ENCODE peak calls at places on chromosomes 7 and 10, in six cellular contexts. One of them, this sample, is unnamed.

GRCh38 chr7:412313-412710 is 107.3 kb downstream of the PDGFA start:
- DNase-seq in heart left ventricle: peak
- DNase-seq in adrenal gland: no peak
- DNase-seq in neural progenitor cell: no peak
- DNase-seq in foreskin fibroblast: no peak
- DNase-seq in OCI-LY7: no peak
- DNase-seq in this sample: no peak

GRCh38 chr7:127953966-127954365 is 77.3 kb downstream of the LRRC4 start:
- DNase-seq in adrenal gland: no peak
- DNase-seq in OCI-LY7: no peak
- DNase-seq in heart left ventricle: no peak
- DNase-seq in neural progenitor cell: peak
- DNase-seq in foreskin fibroblast: no peak
- DNase-seq in this sample: no peak

GRCh38 chr10:100828744-100829102 is 83.3 kb downstream of the PAX2 start:
- DNase-seq in heart left ventricle: no peak
- DNase-seq in foreskin fibroblast: no peak
- DNase-seq in neural progenitor cell: peak
- DNase-seq in OCI-LY7: peak
- DNase-seq in adrenal gland: no peak
- DNase-seq in this sample: no peak

GRCh38 chr10:130109796-130110235 is 814 bp downstream of the C10orf143 start:
- DNase-seq in neural progenitor cell: peak
- DNase-seq in adrenal gland: peak
- DNase-seq in foreskin fibroblast: peak
- DNase-seq in heart left ventricle: peak
- DNase-seq in OCI-LY7: peak
- DNase-seq in this sample: peak

GRCh38 chr10:92849576-92850090 is 1.3 kb downstream of the EXOC6 start:
- DNase-seq in OCI-LY7: no peak
- DNase-seq in adrenal gland: no peak
- DNase-seq in heart left ventricle: no peak
- DNase-seq in neural progenitor cell: no peak
- DNase-seq in foreskin fibroblast: no peak
- DNase-seq in this sample: no peak

GRCh38 chr10:969473-970150 is 18.6 kb upstream of the GTPBP4 start:
- DNase-seq in adrenal gland: no peak
- DNase-seq in heart left ventricle: no peak
- DNase-seq in OCI-LY7: no peak
- DNase-seq in foreskin fibroblast: no peak
- DNase-seq in neural progenitor cell: no peak
- DNase-seq in this sample: no peak

GRCh38 chr7:99383203-99383602 is 8.7 kb downstream of the ARPC1B start:
- DNase-seq in foreskin fibroblast: no peak
- DNase-seq in OCI-LY7: no peak
- DNase-seq in neural progenitor cell: no peak
- DNase-seq in adrenal gland: no peak
- DNase-seq in heart left ventricle: no peak
- DNase-seq in this sample: no peak

GRCh38 chr10:17735166-17735941 is 16.6 kb upstream of the TMEM236 start:
- DNase-seq in adrenal gland: no peak
- DNase-seq in neural progenitor cell: no peak
- DNase-seq in OCI-LY7: no peak
- DNase-seq in heart left ventricle: peak
- DNase-seq in foreskin fibroblast: no peak
- DNase-seq in this sample: no peak

GRCh38 chr7:82044497-82045080 is 274.7 kb upstream of the HGF start:
- DNase-seq in neural progenitor cell: peak
- DNase-seq in adrenal gland: peak
- DNase-seq in heart left ventricle: no peak
- DNase-seq in foreskin fibroblast: peak
- DNase-seq in OCI-LY7: peak
- DNase-seq in this sample: peak

GRCh38 chr10:94398762-94399161 is 3.6 kb upstream of the TBC1D12 start:
- DNase-seq in OCI-LY7: no peak
- DNase-seq in neural progenitor cell: no peak
- DNase-seq in adrenal gland: no peak
- DNase-seq in heart left ventricle: no peak
- DNase-seq in foreskin fibroblast: no peak
- DNase-seq in this sample: no peak

GRCh38 chr7:86469680-86470295 is 173.9 kb upstream of the GRM3 start:
- DNase-seq in neural progenitor cell: peak
- DNase-seq in OCI-LY7: peak
- DNase-seq in heart left ventricle: no peak
- DNase-seq in adrenal gland: peak
- DNase-seq in foreskin fibroblast: peak
- DNase-seq in this sample: peak

GRCh38 chr10:98879486-98879885 is 356.2 kb downstream of the HPSE2 start:
- DNase-seq in foreskin fibroblast: peak
- DNase-seq in heart left ventricle: no peak
- DNase-seq in OCI-LY7: no peak
- DNase-seq in neural progenitor cell: no peak
- DNase-seq in adrenal gland: no peak
- DNase-seq in this sample: no peak

GRCh38 chr10:113997428-113997827 is 46.2 kb upstream of the ADRB1 start:
- DNase-seq in foreskin fibroblast: no peak
- DNase-seq in heart left ventricle: peak
- DNase-seq in adrenal gland: peak
- DNase-seq in neural progenitor cell: no peak
- DNase-seq in OCI-LY7: no peak
- DNase-seq in this sample: no peak

GRCh38 chr10:34181545-34182300 is 633.4 kb downstream of the PARD3 start:
- DNase-seq in adrenal gland: no peak
- DNase-seq in foreskin fibroblast: peak
- DNase-seq in neural progenitor cell: peak
- DNase-seq in heart left ventricle: peak
- DNase-seq in OCI-LY7: no peak
- DNase-seq in this sample: no peak

GRCh38 chr10:115432188-115432819 is 339.1 kb downstream of the ATRNL1 start:
- DNase-seq in foreskin fibroblast: peak
- DNase-seq in adrenal gland: no peak
- DNase-seq in OCI-LY7: peak
- DNase-seq in heart left ventricle: no peak
- DNase-seq in neural progenitor cell: peak
- DNase-seq in this sample: peak
- TF ChIP-seq CTCF in foreskin fibroblast: peak
- TF ChIP-seq CTCF in adrenal gland: peak
- TF ChIP-seq CTCF in OCI-LY7: peak
- TF ChIP-seq CTCF in heart left ventricle: peak
- TF ChIP-seq CTCF in neural progenitor cell: peak
- TF ChIP-seq CTCF in this sample: peak

GRCh38 chr7:47492720-47493119 is 89.2 kb downstream of the TNS3 start:
- DNase-seq in adrenal gland: no peak
- DNase-seq in neural progenitor cell: no peak
- DNase-seq in heart left ventricle: no peak
- DNase-seq in OCI-LY7: no peak
- DNase-seq in foreskin fibroblast: no peak
- DNase-seq in this sample: no peak

GRCh38 chr7:47491637-47492036 is 90.3 kb downstream of the TNS3 start:
- DNase-seq in neural progenitor cell: no peak
- DNase-seq in adrenal gland: no peak
- DNase-seq in foreskin fibroblast: no peak
- DNase-seq in heart left ventricle: no peak
- DNase-seq in OCI-LY7: no peak
- DNase-seq in this sample: no peak

GRCh38 chr7:47496064-47496665 is 85.7 kb downstream of the TNS3 start:
- DNase-seq in adrenal gland: no peak
- DNase-seq in foreskin fibroblast: no peak
- DNase-seq in OCI-LY7: peak
- DNase-seq in heart left ventricle: no peak
- DNase-seq in neural progenitor cell: no peak
- DNase-seq in this sample: no peak

GRCh38 chr7:47495269-47495875 is 86.5 kb downstream of the TNS3 start:
- DNase-seq in foreskin fibroblast: no peak
- DNase-seq in OCI-LY7: no peak
- DNase-seq in neural progenitor cell: no peak
- DNase-seq in heart left ventricle: no peak
- DNase-seq in adrenal gland: no peak
- DNase-seq in this sample: no peak

GRCh38 chr7:47493971-47494370 is 87.9 kb downstream of the TNS3 start:
- DNase-seq in foreskin fibroblast: no peak
- DNase-seq in OCI-LY7: no peak
- DNase-seq in adrenal gland: no peak
- DNase-seq in heart left ventricle: no peak
- DNase-seq in neural progenitor cell: no peak
- DNase-seq in this sample: peak
- H3K4me3 ChIP-seq in foreskin fibroblast: no peak
- H3K4me3 ChIP-seq in OCI-LY7: no peak
- H3K4me3 ChIP-seq in adrenal gland: no peak
- H3K4me3 ChIP-seq in heart left ventricle: no peak
- H3K4me3 ChIP-seq in neural progenitor cell: no peak
- H3K4me3 ChIP-seq in this sample: no peak

GRCh38 chr7:84228526-84228925 is 33.9 kb upstream of the SEMA3A start:
- DNase-seq in adrenal gland: no peak
- DNase-seq in OCI-LY7: no peak
- DNase-seq in heart left ventricle: no peak
- DNase-seq in neural progenitor cell: peak
- DNase-seq in foreskin fibroblast: no peak
- DNase-seq in this sample: no peak

GRCh38 chr7:84230491-84230890 is 35.9 kb upstream of the SEMA3A start:
- DNase-seq in OCI-LY7: no peak
- DNase-seq in neural progenitor cell: no peak
- DNase-seq in foreskin fibroblast: no peak
- DNase-seq in adrenal gland: no peak
- DNase-seq in heart left ventricle: no peak
- DNase-seq in this sample: no peak

GRCh38 chr7:84236398-84236797 is 41.8 kb upstream of the SEMA3A start:
- DNase-seq in foreskin fibroblast: peak
- DNase-seq in neural progenitor cell: no peak
- DNase-seq in adrenal gland: no peak
- DNase-seq in heart left ventricle: no peak
- DNase-seq in OCI-LY7: no peak
- DNase-seq in this sample: peak

GRCh38 chr7:84231157-84231556 is 36.6 kb upstream of the SEMA3A start:
- DNase-seq in OCI-LY7: no peak
- DNase-seq in foreskin fibroblast: peak
- DNase-seq in heart left ventricle: no peak
- DNase-seq in adrenal gland: no peak
- DNase-seq in neural progenitor cell: no peak
- DNase-seq in this sample: peak

DNA sequence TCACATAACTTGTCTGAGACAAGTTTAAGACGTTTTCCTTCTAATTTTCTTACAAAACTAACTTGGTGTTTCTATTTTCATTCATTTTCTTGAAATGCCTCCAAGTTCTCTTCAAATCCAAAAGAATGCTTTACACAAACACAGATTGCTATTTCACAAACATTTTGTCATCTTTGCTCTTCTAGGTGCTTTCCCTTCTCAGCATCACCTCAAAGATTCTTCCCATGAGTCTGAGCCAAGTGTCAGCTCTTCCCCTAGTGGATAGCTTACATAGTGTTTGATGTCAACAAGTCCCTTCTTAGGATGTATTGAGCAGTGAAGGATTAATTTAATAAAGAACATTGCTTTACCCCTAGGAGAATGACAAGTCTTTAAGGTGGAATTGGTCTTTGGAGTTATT is 38.1 kb upstream of the SEMA3A start:
- DNase-seq in foreskin fibroblast: peak
- DNase-seq in adrenal gland: no peak
- DNase-seq in heart left ventricle: no peak
- DNase-seq in OCI-LY7: no peak
- DNase-seq in neural progenitor cell: peak
- DNase-seq in this sample: peak
- TF ChIP-seq CTCF in foreskin fibroblast: peak
- TF ChIP-seq CTCF in adrenal gland: no peak
- TF ChIP-seq CTCF in heart left ventricle: no peak
- TF ChIP-seq CTCF in OCI-LY7: no peak
- TF ChIP-seq CTCF in neural progenitor cell: no peak
- TF ChIP-seq CTCF in this sample: peak

GRCh38 chr7:27179030-27179429 is 4.9 kb upstream of the HOXA10 start:
- DNase-seq in neural progenitor cell: no peak
- DNase-seq in heart left ventricle: no peak
- DNase-seq in adrenal gland: no peak
- DNase-seq in OCI-LY7: no peak
- DNase-seq in foreskin fibroblast: no peak
- DNase-seq in this sample: no peak
- H3K4me3 ChIP-seq in neural progenitor cell: no peak
- H3K4me3 ChIP-seq in heart left ventricle: no peak
- H3K4me3 ChIP-seq in adrenal gland: no peak
- H3K4me3 ChIP-seq in OCI-LY7: no peak
- H3K4me3 ChIP-seq in foreskin fibroblast: peak
- H3K4me3 ChIP-seq in this sample: no peak

GRCh38 chr7:134739362-134739761 is 40.1 kb upstream of the CALD1 start:
- DNase-seq in heart left ventricle: no peak
- DNase-seq in foreskin fibroblast: no peak
- DNase-seq in OCI-LY7: no peak
- DNase-seq in neural progenitor cell: no peak
- DNase-seq in adrenal gland: no peak
- DNase-seq in this sample: no peak
- TF ChIP-seq CTCF in heart left ventricle: no peak
- TF ChIP-seq CTCF in foreskin fibroblast: no peak
- TF ChIP-seq CTCF in OCI-LY7: no peak
- TF ChIP-seq CTCF in neural progenitor cell: no peak
- TF ChIP-seq CTCF in adrenal gland: no peak
- TF ChIP-seq CTCF in this sample: no peak

DNA sequence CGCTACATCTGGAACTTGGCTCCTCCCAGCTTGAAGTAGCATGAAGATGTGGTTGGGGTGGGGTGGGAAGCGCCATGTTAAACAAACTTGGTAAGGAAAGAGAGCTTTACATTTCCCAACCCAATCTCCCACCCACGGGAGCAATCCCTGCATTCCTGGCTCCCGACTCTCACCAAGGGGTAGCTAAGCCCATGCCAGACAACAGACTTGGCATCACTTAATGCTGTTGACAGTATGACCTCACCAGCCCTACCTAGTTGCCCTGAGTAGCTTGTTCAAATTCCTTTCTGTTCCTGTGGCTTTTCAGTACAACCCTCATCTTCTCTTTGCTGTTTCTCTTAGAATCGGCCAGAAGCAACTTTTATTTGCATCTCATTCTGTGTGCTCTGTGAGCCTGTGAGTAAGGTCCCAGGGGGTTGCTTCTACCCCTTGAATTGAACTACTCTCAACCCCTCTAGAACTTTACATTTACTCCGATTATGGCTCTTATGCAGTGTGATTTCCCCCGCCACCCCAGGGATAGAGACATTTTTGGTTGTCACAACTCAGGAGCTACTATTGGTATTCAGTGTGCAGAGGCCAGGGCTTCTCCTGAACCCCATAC is 211.5 kb downstream of the SEC23IP start:
- DNase-seq in OCI-LY7: no peak
- DNase-seq in adrenal gland: no peak
- DNase-seq in heart left ventricle: no peak
- DNase-seq in neural progenitor cell: no peak
- DNase-seq in foreskin fibroblast: no peak
- DNase-seq in this sample: no peak
- H3K4me3 ChIP-seq in OCI-LY7: no peak
- H3K4me3 ChIP-seq in adrenal gland: no peak
- H3K4me3 ChIP-seq in heart left ventricle: no peak
- H3K4me3 ChIP-seq in neural progenitor cell: no peak
- H3K4me3 ChIP-seq in foreskin fibroblast: no peak
- H3K4me3 ChIP-seq in this sample: no peak

DNA sequence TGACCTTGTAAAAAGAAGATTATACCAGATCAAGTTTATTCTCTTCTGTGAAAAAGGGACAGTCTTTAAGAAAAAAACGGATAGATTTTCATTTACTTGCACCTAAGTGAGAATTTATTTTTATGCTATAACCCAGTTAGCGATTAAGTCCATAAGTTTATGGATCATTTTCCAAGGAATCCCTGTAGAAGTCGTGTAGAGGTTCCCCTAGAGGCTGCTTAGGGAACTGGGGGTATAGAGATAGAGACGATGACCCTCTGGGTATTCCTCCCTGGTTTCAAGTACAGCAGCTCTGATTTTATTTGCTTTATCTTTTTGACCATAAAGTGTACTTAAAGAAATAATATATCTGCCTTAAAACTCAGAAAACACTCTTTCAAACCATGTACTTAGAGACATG is 648.4 kb upstream of the LRRTM3 start:
- DNase-seq in foreskin fibroblast: no peak
- DNase-seq in OCI-LY7: no peak
- DNase-seq in neural progenitor cell: no peak
- DNase-seq in adrenal gland: no peak
- DNase-seq in heart left ventricle: no peak
- DNase-seq in this sample: no peak
- TF ChIP-seq CTCF in foreskin fibroblast: no peak
- TF ChIP-seq CTCF in OCI-LY7: no peak
- TF ChIP-seq CTCF in neural progenitor cell: peak
- TF ChIP-seq CTCF in adrenal gland: no peak
- TF ChIP-seq CTCF in heart left ventricle: no peak
- TF ChIP-seq CTCF in this sample: peak

This sample was measured in epithelial cell of esophagus.